ENCODE peak calls at places on chromosomes 13 and 19, in four cellular contexts. One of them, this sample, is unnamed.

GRCh38 chr13:50410921-50411712 is 395.9 kb downstream of the KCNRG start:
- DNase-seq in IMR-90: peak; percentile 86
- DNase-seq in mesendoderm: peak; percentile 82
- DNase-seq in H1: no peak
- DNase-seq in this sample: no peak

GRCh38 chr19:29798783-29799182 is 13.0 kb upstream of the CCNE1 start:
- DNase-seq in IMR-90: peak; percentile 60
- DNase-seq in mesendoderm: no peak
- DNase-seq in H1: no peak
- DNase-seq in this sample: no peak

GRCh38 chr19:49761625-49762311 is 1.3 kb downstream of the TSKS start:
- DNase-seq in IMR-90: peak; percentile 56
- DNase-seq in mesendoderm: peak; percentile 82
- DNase-seq in H1: no peak
- DNase-seq in this sample: peak; percentile 57

GRCh38 chr13:22091971-22092300 is 421.1 kb downstream of the FGF9 start:
- DNase-seq in IMR-90: no peak
- DNase-seq in mesendoderm: peak; percentile 62
- DNase-seq in H1: no peak
- DNase-seq in this sample: no peak

GRCh38 chr13:97321616-97322321 is 99.6 kb downstream of the MBNL2 start:
- DNase-seq in IMR-90: no peak
- DNase-seq in mesendoderm: no peak
- DNase-seq in H1: no peak
- DNase-seq in this sample: no peak

GRCh38 chr19:1852294-1852646 is 4.0 kb upstream of the REXO1 start:
- DNase-seq in IMR-90: no peak
- DNase-seq in mesendoderm: no peak
- DNase-seq in H1: no peak
- DNase-seq in this sample: no peak

GRCh38 chr19:37931941-37932655 is 25.1 kb downstream of the SIPA1L3 start:
- DNase-seq in IMR-90: peak; percentile 78
- DNase-seq in mesendoderm: peak; percentile 87
- DNase-seq in H1: peak; percentile 70
- DNase-seq in this sample: peak; percentile 81

GRCh38 chr19:53927745-53928144 is 18.7 kb downstream of the CACNG7 start:
- DNase-seq in IMR-90: peak; percentile 64
- DNase-seq in mesendoderm: peak; percentile 90
- DNase-seq in H1: peak; percentile 79
- DNase-seq in this sample: peak; percentile 88

GRCh38 chr19:582497-583197 is 7.0 kb upstream of the HCN2 start:
- DNase-seq in IMR-90: peak; percentile 59
- DNase-seq in mesendoderm: no peak
- DNase-seq in H1: no peak
- DNase-seq in this sample: peak; percentile 64

GRCh38 chr13:64266024-64266423 is 2850.4 kb upstream of the PCDH20 start:
- DNase-seq in IMR-90: no peak
- DNase-seq in mesendoderm: no peak
- DNase-seq in H1: no peak
- DNase-seq in this sample: no peak

GRCh38 chr13:76519685-76520084 is 366.5 kb downstream of the KCTD12 start:
- DNase-seq in IMR-90: no peak
- DNase-seq in mesendoderm: no peak
- DNase-seq in H1: no peak
- DNase-seq in this sample: no peak

GRCh38 chr13:33441015-33441414 is 155.5 kb upstream of the STARD13 start:
- DNase-seq in IMR-90: peak; percentile 47
- DNase-seq in mesendoderm: peak; percentile 76
- DNase-seq in H1: no peak
- DNase-seq in this sample: peak; percentile 46

GRCh38 chr19:16376649-16377048 is 52.0 kb downstream of the KLF2 start:
- DNase-seq in IMR-90: no peak
- DNase-seq in mesendoderm: peak; percentile 39
- DNase-seq in H1: no peak
- DNase-seq in this sample: peak; percentile 68

GRCh38 chr19:33905473-33905936 is 108.8 kb downstream of the KCTD15 start:
- DNase-seq in IMR-90: no peak
- DNase-seq in mesendoderm: peak; percentile 84
- DNase-seq in H1: no peak
- DNase-seq in this sample: peak; percentile 60

GRCh38 chr19:55157064-55157908 is at the start of gene TNNI3:
- DNase-seq in IMR-90: no peak
- DNase-seq in mesendoderm: no peak
- DNase-seq in H1: no peak
- DNase-seq in this sample: no peak

GRCh38 chr19:33444993-33445751 is 71.7 kb downstream of the CEBPG start:
- DNase-seq in IMR-90: peak; percentile 44
- DNase-seq in mesendoderm: no peak
- DNase-seq in H1: no peak
- DNase-seq in this sample: no peak

GRCh38 chr13:30159446-30159839 is 147.9 kb downstream of the KATNAL1 start:
- DNase-seq in IMR-90: peak; percentile 94
- DNase-seq in mesendoderm: no peak
- DNase-seq in H1: no peak
- DNase-seq in this sample: no peak

GRCh38 chr13:38872693-38873092 is 117.9 kb downstream of the STOML3 start:
- DNase-seq in IMR-90: peak; percentile 5
- DNase-seq in mesendoderm: peak; percentile 81
- DNase-seq in H1: peak; percentile 51
- DNase-seq in this sample: peak; percentile 67

GRCh38 chr13:52837850-52838249 is 10.6 kb downstream of the PCDH8 start:
- DNase-seq in IMR-90: no peak
- DNase-seq in mesendoderm: peak; percentile 62
- DNase-seq in H1: no peak
- DNase-seq in this sample: no peak

GRCh38 chr19:21748088-21748487 is 19.3 kb downstream of the ZNF100 start:
- DNase-seq in IMR-90: no peak
- DNase-seq in mesendoderm: no peak
- DNase-seq in H1: no peak
- DNase-seq in this sample: no peak

GRCh38 chr19:35949131-35949530 is 13.0 kb downstream of the LRFN3 start:
- DNase-seq in IMR-90: no peak
- DNase-seq in mesendoderm: no peak
- DNase-seq in H1: no peak
- DNase-seq in this sample: no peak

GRCh38 chr13:80547885-80548284 is 207.0 kb upstream of the SPRY2 start:
- DNase-seq in IMR-90: no peak
- DNase-seq in mesendoderm: peak; percentile 59
- DNase-seq in H1: no peak
- DNase-seq in this sample: no peak

GRCh38 chr13:86882107-86882506 is 789.1 kb upstream of the SLITRK5 start:
- DNase-seq in IMR-90: no peak
- DNase-seq in mesendoderm: peak; percentile 95
- DNase-seq in H1: peak; percentile 62
- DNase-seq in this sample: peak; percentile 88

GRCh38 chr13:36148436-36148835 is 17.3 kb upstream of the DCLK1 start:
- DNase-seq in IMR-90: no peak
- DNase-seq in mesendoderm: no peak
- DNase-seq in H1: no peak
- DNase-seq in this sample: no peak

GRCh38 chr19:4115050-4115817 is 8.7 kb downstream of the MAP2K2 start:
- DNase-seq in IMR-90: no peak
- DNase-seq in mesendoderm: no peak
- DNase-seq in H1: no peak
- DNase-seq in this sample: no peak

GRCh38 chr19:4114181-4114580 is 9.7 kb downstream of the MAP2K2 start:
- DNase-seq in IMR-90: no peak
- DNase-seq in mesendoderm: no peak
- DNase-seq in H1: no peak
- DNase-seq in this sample: no peak

GRCh38 chr19:4113398-4114088 is 10.4 kb downstream of the MAP2K2 start:
- DNase-seq in IMR-90: no peak
- DNase-seq in mesendoderm: no peak
- DNase-seq in H1: no peak
- DNase-seq in this sample: no peak

GRCh38 chr19:4109626-4109945 is 14.3 kb downstream of the MAP2K2 start:
- DNase-seq in IMR-90: no peak
- DNase-seq in mesendoderm: no peak
- DNase-seq in H1: no peak
- DNase-seq in this sample: no peak

GRCh38 chr19:4112367-4112766 is 11.6 kb downstream of the MAP2K2 start:
- DNase-seq in IMR-90: no peak
- DNase-seq in mesendoderm: no peak
- DNase-seq in H1: no peak
- DNase-seq in this sample: no peak
- H4K5ac ChIP-seq in IMR-90: no peak overlapping the region
- H4K5ac ChIP-seq in mesendoderm: no peak overlapping the region
- H4K5ac ChIP-seq in H1: no peak overlapping the region
- H4K5ac ChIP-seq in this sample: no peak overlapping the region

GRCh38 chr19:43638214-43638990 is 1.2 kb downstream of the CADM4 start:
- DNase-seq in IMR-90: no peak
- DNase-seq in mesendoderm: no peak
- DNase-seq in H1: no peak
- DNase-seq in this sample: no peak

GRCh38 chr19:43640424-43640757 is 741 bp upstream of the CADM4 start:
- DNase-seq in IMR-90: no peak
- DNase-seq in mesendoderm: no peak
- DNase-seq in H1: no peak
- DNase-seq in this sample: no peak

GRCh38 chr19:43639507-43640423 is at the start of gene CADM4:
- DNase-seq in IMR-90: no peak
- DNase-seq in mesendoderm: no peak
- DNase-seq in H1: no peak
- DNase-seq in this sample: peak; percentile 46

GRCh38 chr19:43641333-43641732 is 1.7 kb upstream of the CADM4 start:
- DNase-seq in IMR-90: no peak
- DNase-seq in mesendoderm: peak; percentile 44
- DNase-seq in H1: no peak
- DNase-seq in this sample: no peak

DNA sequence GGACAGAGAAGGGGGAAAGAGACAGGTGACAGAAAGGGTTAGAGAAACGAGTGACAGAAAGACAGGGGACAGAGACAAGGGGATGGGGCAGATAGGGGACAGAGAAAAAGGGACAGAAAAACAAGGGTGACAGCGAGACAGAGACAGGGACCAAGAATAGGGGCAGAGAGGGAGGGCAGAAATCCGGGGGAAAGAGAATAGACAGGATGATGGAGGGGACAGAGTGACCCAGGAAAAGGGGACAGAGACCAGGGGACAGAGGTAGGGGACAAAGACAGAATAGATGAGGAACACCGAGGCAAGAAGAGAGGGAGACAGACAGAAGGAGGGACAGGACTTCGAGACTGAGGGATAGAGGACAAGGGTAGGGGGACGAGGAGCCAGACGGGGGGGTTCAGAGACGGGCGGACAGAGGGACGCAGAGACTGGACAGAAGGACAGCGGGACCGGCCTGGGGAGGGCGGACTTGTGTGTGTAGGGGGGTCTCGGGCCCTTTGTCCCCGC is 607 bp downstream of the CADM4 start:
- DNase-seq in IMR-90: no peak
- DNase-seq in mesendoderm: no peak
- DNase-seq in H1: no peak
- DNase-seq in this sample: no peak
- H4K5ac ChIP-seq in IMR-90: no peak overlapping the region
- H4K5ac ChIP-seq in mesendoderm: no peak overlapping the region
- H4K5ac ChIP-seq in H1: no peak overlapping the region
- H4K5ac ChIP-seq in this sample: no peak overlapping the region

GRCh38 chr13:111092685-111093084 is 22.4 kb upstream of the ARHGEF7 start:
- DNase-seq in IMR-90: no peak
- DNase-seq in mesendoderm: no peak
- DNase-seq in H1: no peak
- DNase-seq in this sample: no peak
- H4K5ac ChIP-seq in IMR-90: no peak overlapping the region
- H4K5ac ChIP-seq in mesendoderm: no peak overlapping the region
- H4K5ac ChIP-seq in H1: no peak overlapping the region
- H4K5ac ChIP-seq in this sample: no peak overlapping the region

DNA sequence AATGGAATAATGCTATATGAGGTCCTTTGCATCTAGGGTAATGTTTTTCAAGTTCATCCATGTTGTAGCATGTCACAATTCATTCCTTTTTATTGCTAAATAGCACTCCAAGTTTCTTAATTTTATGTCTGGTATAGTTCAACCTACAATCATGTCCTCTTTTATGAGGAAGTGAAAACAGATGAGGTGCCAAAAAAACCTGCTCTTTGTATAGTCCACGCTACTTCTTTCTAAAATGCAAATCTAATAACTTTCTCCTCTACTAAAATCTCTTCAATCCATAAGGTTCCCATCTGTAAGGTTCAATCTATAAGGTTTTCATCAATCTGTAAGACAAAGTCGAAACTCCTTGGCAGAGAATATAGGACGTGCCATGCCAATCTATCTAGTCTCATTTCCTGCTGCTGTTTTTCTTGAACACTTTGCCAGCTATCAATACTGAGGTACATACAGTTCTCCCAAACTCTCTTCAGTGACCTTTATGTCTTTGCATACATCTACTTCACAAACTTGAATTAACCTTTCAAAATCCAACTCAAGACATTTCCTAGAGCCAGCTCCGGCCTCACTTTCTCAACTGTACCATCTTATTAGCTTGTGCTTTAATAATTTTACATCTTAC is 33.7 kb downstream of the INTS6 start:
- DNase-seq in IMR-90: no peak
- DNase-seq in mesendoderm: no peak
- DNase-seq in H1: no peak
- DNase-seq in this sample: no peak
- H4K5ac ChIP-seq in IMR-90: no peak overlapping the region
- H4K5ac ChIP-seq in mesendoderm: no peak overlapping the region
- H4K5ac ChIP-seq in H1: no peak overlapping the region
- H4K5ac ChIP-seq in this sample: no peak overlapping the region

GRCh38 chr13:67520886-67521285 is 290.8 kb upstream of the PCDH9 start:
- DNase-seq in IMR-90: no peak
- DNase-seq in mesendoderm: no peak
- DNase-seq in H1: no peak
- DNase-seq in this sample: no peak
- H4K5ac ChIP-seq in IMR-90: no peak overlapping the region
- H4K5ac ChIP-seq in mesendoderm: no peak overlapping the region
- H4K5ac ChIP-seq in H1: no peak overlapping the region
- H4K5ac ChIP-seq in this sample: no peak overlapping the region

GRCh38 chr13:41995946-41996345 is 35.0 kb upstream of the VWA8 start:
- DNase-seq in IMR-90: peak; percentile 75
- DNase-seq in mesendoderm: no peak
- DNase-seq in H1: no peak
- DNase-seq in this sample: no peak
- H4K5ac ChIP-seq in IMR-90: peak overlapping the region; percentile 20
- H4K5ac ChIP-seq in mesendoderm: no peak overlapping the region
- H4K5ac ChIP-seq in H1: no peak overlapping the region
- H4K5ac ChIP-seq in this sample: no peak overlapping the region